ENCODE peak calls at places on chromosome 12, in four cellular contexts. N, J, T and X are unnamed samples.

GRCh38 chr12:130796985-130797686 is 41.9 kb downstream of the STX2 start:
- DNase-seq in N (no peak), J (no peak), T (no peak), X (no peak)

GRCh38 chr12:8446642-8447547 is 8.9 kb upstream of the CLEC6A start:
- DNase-seq in N (no peak), J (no peak), T (no peak), X (no peak)

GRCh38 chr12:3661028-3661427 is 91.9 kb downstream of the CRACR2A start:
- DNase-seq in N (no peak), J (no peak), T (no peak), X (no peak)

GRCh38 chr12:67910360-67911292 is 78.6 kb upstream of the IFNG-AS1 start:
- DNase-seq in N (no peak), J (peak; percentile 95), T (no peak), X (no peak)

GRCh38 chr12:131586761-131587160 is 124.1 kb upstream of the SFSWAP start:
- DNase-seq in N (no peak), J (no peak), T (no peak), X (no peak)

GRCh38 chr12:70534466-70534865 is 102.8 kb downstream of the PTPRB start:
- DNase-seq in N (no peak), J (no peak), T (no peak), X (no peak)

GRCh38 chr12:2246358-2246757 is 193.6 kb downstream of the CACNA1C start:
- DNase-seq in N (no peak), J (peak; percentile 56), T (no peak), X (no peak)

GRCh38 chr12:71854594-71854993 is 15.0 kb downstream of the TBC1D15 start:
- DNase-seq in N (no peak), J (no peak), T (no peak), X (no peak)

GRCh38 chr12:65171870-65172269 is 2.5 kb downstream of the LEMD3 start:
- DNase-seq in N (no peak), J (no peak), T (no peak), X (peak; percentile 23)

GRCh38 chr12:124725612-124726237 is 137.9 kb downstream of the SCARB1 start:
- DNase-seq in N (no peak), J (no peak), T (no peak), X (no peak)
- H3K27ac ChIP-seq in N (no peak overlapping the region), J (no peak overlapping the region), T (no peak overlapping the region), X (no peak overlapping the region)

GRCh38 chr12:49720214-49720613 is 13.0 kb upstream of the FMNL3 start:
- DNase-seq in N (no peak), J (no peak), T (no peak), X (no peak)

GRCh38 chr12:49716546-49716945 is 9.3 kb upstream of the FMNL3 start:
- DNase-seq in N (no peak), J (no peak), T (no peak), X (no peak)
- H4K5ac ChIP-seq in N (no peak overlapping the region), J (no peak overlapping the region), T (no peak overlapping the region), X (no peak overlapping the region)

DNA sequence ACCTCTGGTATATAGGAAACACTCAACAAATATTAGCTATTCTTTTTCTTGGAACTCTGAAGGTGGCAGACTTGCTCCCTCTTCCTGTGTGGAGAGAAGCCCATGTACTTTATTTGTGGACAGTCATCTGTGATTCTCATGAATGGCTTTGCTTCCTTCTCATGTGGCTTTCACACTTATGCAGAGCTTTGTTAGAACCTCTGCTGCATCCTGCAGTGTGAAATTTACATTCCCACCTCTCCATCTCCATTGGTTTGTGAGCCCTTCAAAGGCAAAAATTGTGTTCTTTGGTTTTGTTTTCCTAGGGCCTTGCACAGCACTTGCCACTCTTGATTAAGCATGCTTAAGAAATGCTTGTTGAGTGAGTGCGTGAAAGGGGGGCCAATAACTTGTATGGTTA is 51.9 kb downstream of the BICD1 start:
- DNase-seq in N (no peak), J (no peak), T (no peak), X (peak; percentile 21)
- H3K27ac ChIP-seq in N (no peak overlapping the region), J (no peak overlapping the region), T (no peak overlapping the region), X (no peak overlapping the region)

GRCh38 chr12:88924162-88924561 is 343.9 kb upstream of the KITLG start:
- DNase-seq in N (no peak), J (no peak), T (no peak), X (no peak)
- H4K5ac ChIP-seq in N (no peak overlapping the region), J (no peak overlapping the region), T (no peak overlapping the region), X (no peak overlapping the region)

DNA sequence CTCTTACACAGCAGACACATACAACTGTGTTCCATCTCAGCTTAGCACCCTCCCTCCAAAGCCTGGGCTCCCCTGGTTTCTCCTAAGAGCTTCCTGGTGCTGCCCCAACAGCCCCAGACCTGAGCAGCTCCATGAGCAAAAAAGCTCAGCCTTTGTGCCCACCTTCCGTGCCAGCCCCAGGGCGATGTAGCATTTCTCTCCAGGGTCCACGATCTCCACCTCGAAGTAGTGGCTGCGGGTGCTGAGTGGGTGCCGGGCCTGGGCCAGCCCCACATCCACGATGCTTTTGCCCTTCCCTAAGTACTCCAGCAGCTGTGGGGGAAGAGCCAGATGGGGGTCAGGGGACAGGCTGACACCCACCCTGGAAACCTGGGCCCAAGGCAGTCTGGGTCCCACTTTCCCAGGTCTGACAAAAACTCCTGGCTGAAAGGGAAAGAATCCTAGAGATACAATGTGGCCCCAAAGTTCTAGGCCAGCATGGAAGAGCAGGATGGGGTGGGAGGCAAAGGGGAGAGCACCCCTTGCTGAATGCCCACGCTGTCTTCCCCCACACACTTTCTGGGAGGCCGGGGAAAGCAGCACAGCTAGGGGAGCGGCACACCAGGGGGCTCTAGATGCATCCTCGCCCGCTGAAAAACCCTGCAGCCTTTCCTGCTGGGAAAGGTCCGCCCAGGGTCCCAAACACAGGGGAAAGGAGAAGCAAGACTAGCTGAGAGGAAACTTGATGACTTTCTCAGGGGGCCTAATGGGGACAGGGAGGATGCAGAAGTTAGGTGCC is 11.0 kb downstream of the SPRYD3 start:
- DNase-seq in N (no peak), J (no peak), T (no peak), X (no peak)
- H3K27ac ChIP-seq in N (no peak overlapping the region), J (peak overlapping the region; percentile 5), T (no peak overlapping the region), X (no peak overlapping the region)

DNA sequence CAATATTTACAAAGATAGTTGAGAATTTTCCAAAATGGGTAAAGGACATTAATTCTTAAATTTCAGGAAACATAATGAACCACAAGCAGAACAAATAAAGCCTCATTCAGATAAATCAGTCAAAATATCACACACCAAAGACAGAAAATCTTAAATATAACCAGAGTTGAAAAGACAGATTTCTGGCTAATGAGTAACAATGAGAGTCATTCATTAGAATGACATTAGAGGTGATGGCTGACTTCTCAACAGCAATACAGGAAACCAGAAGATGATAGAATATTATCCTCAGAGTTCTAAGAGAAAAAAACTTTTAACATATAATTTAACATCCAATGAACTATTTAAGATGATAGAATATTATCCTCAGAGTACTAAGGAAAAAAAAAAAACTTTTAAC is 124.2 kb downstream of the DENND5B start:
- DNase-seq in N (no peak), J (peak; percentile 37), T (no peak), X (no peak)
- H4K5ac ChIP-seq in N (no peak overlapping the region), J (no peak overlapping the region), T (no peak overlapping the region), X (no peak overlapping the region)

GRCh38 chr12:123036471-123037285 is 56.2 kb downstream of the ARL6IP4 start:
- DNase-seq in N (no peak), J (no peak), T (no peak), X (no peak)

GRCh38 chr12:123038486-123038885 is 58.0 kb downstream of the ARL6IP4 start:
- DNase-seq in N (no peak), J (no peak), T (no peak), X (no peak)

GRCh38 chr12:123038966-123039365 is 58.5 kb downstream of the ARL6IP4 start:
- DNase-seq in N (no peak), J (no peak), T (no peak), X (no peak)

GRCh38 chr12:123035841-123036240 is 55.4 kb downstream of the ARL6IP4 start:
- DNase-seq in N (no peak), J (no peak), T (no peak), X (no peak)

GRCh38 chr12:123037791-123038190 is 57.3 kb downstream of the ARL6IP4 start:
- DNase-seq in N (no peak), J (no peak), T (no peak), X (no peak)
- H3K27ac ChIP-seq in N (no peak overlapping the region), J (no peak overlapping the region), T (no peak overlapping the region), X (no peak overlapping the region)

GRCh38 chr12:96326628-96327227 is 73.5 kb downstream of the CDK17 start:
- DNase-seq in N (no peak), J (no peak), T (no peak), X (no peak)
- H4K5ac ChIP-seq in N (no peak overlapping the region), J (no peak overlapping the region), T (no peak overlapping the region), X (no peak overlapping the region)

DNA sequence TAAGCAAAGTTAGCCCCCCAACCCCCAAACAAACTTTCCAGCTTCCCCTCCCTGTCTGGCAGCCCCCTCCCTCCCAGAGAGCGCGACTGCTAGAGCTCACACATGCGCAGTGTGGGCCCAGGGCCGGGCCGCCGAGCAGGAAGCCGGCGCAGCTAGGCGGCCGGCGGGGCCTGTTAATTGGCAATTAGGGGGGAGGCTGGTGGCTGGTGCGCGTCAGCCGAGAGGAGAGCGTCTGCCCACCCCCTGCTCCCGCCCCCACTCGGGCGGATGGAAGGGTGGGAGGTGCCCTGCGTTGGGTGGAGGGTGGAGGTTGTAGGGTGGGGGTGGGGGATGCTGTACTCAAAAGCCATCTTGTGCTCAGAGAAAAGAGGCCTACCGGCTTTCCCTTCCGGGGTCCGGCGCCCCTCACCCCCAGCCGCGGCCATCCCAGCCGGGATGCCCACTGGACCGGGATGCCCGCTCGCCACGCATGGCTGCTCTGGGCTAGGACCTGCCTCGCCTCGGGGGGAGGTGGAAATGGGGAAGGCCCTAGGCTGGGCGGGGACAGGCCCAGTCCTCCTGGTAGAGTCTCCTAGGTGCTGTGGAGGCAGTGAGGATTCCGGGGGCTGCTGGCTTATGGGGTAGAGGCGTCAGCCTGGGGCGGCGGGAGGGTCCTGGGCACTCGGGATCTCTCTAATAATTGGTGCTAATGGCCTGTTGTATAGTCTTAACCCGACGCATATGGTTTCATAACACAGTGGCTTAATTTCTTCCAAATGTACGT is 9.2 kb downstream of the HOXC8 start:
- DNase-seq in N (peak; percentile 93), J (peak; percentile 33), T (peak; percentile 83), X (peak; percentile 85)
- H3K27ac ChIP-seq in N (no peak overlapping the region), J (no peak overlapping the region), T (no peak overlapping the region), X (no peak overlapping the region)

DNA sequence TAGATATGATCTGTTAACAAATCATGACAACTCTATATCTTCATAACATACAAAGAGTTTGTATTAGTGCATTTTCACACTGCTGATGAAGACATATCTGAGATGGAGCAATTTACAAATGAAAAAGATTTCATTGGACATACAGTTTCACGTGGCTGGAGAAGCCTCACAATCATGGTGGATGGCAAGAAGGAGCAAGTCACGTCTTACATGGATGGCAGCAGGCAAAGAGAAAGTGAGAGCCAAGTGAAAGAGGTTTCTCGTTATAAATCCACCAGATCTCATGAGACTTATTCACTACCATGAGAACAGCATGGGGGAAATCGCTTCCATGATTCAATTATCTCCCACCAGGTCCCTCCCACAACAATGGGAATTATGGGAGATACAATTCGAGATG is 157.6 kb downstream of the DUSP6 start:
- DNase-seq in N (no peak), J (no peak), T (no peak), X (no peak)
- H4K5ac ChIP-seq in N (no peak overlapping the region), J (no peak overlapping the region), T (no peak overlapping the region), X (no peak overlapping the region)